ENCODE peak calls at places on chromosomes 6 and 20, in eight cellular contexts. P, S, W, J, I, U, T and K are unnamed samples.

GRCh38 chr6:52566853-52567279 is 10.0 kb downstream of the TRAM2 start:
- DNase-seq in J (peak), T (no peak), P (peak), W (no peak), I (peak), S (no peak), U (peak), K (peak)

GRCh38 chr20:58433759-58434158 is 44.7 kb downstream of the VAPB start:
- DNase-seq in T (no peak), I (peak), S (no peak), J (no peak), W (no peak), U (peak), P (peak), K (peak)

GRCh38 chr6:98839788-98840361 is 5.5 kb downstream of the POU3F2 start:
- DNase-seq in P (no peak), U (no peak), T (no peak), W (peak), S (no peak), J (no peak), I (peak), K (no peak)

GRCh38 chr6:25413506-25413905 is 134.3 kb downstream of the CARMIL1 start:
- DNase-seq in P (no peak), I (no peak), U (no peak), W (no peak), S (no peak), T (no peak), J (no peak), K (peak)

GRCh38 chr6:109743739-109744138 is 52.6 kb downstream of the FIG4 start:
- DNase-seq in T (no peak), J (no peak), U (peak), W (no peak), P (peak), S (no peak), I (peak), K (peak)

GRCh38 chr20:59144179-59144830 is 19.3 kb upstream of the ZNF831 start:
- DNase-seq in P (no peak), T (no peak), I (no peak), U (no peak), W (no peak), S (no peak), J (no peak), K (no peak)

GRCh38 chr20:2752631-2753455 is 47.6 kb downstream of the CPXM1 start:
- DNase-seq in J (peak), W (peak), U (peak), P (no peak), S (peak), I (peak), T (peak), K (peak)

GRCh38 chr6:151044465-151045441 is 179.3 kb downstream of the MTHFD1L start:
- DNase-seq in S (peak), P (no peak), I (peak), U (no peak), J (peak), W (no peak), T (no peak), K (peak)

GRCh38 chr20:50921055-50921454 is 10.2 kb downstream of the ADNP start:
- DNase-seq in P (no peak), W (peak), T (no peak), S (no peak), I (peak), J (no peak), U (no peak), K (no peak)

GRCh38 chr20:3782597-3782996 is 1.3 kb upstream of the SPEF1 start:
- DNase-seq in S (no peak), I (no peak), W (no peak), P (no peak), T (no peak), U (no peak), J (no peak), K (no peak)

GRCh38 chr20:31414381-31414780 is 8.4 kb upstream of the DEFB121 start:
- DNase-seq in J (no peak), W (no peak), S (no peak), U (no peak), I (no peak), P (no peak), T (no peak), K (no peak)

GRCh38 chr20:40160151-40160550 is 528.9 kb downstream of the MAFB start:
- DNase-seq in W (peak), P (peak), U (peak), J (peak), T (no peak), S (peak), I (peak), K (peak)

GRCh38 chr20:58595167-58595566 is 55.9 kb upstream of the STX16 start:
- DNase-seq in T (no peak), S (no peak), U (no peak), I (no peak), P (no peak), W (no peak), J (no peak), K (no peak)

GRCh38 chr20:33177866-33178265 is 9.9 kb downstream of the BPIFA2 start:
- DNase-seq in I (no peak), J (no peak), S (no peak), P (no peak), U (no peak), W (no peak), T (no peak), K (no peak)

GRCh38 chr6:73731285-73731684 is 35.3 kb downstream of the CD109 start:
- DNase-seq in S (no peak), U (no peak), J (no peak), P (no peak), W (no peak), T (no peak), I (no peak), K (no peak)

GRCh38 chr20:37246736-37247135 is 14.9 kb downstream of the GHRH start:
- DNase-seq in U (no peak), T (no peak), P (no peak), S (no peak), W (no peak), I (no peak), J (no peak), K (no peak)

GRCh38 chr20:719816-720215 is 44.2 kb upstream of the SCRT2 start:
- DNase-seq in I (no peak), J (no peak), U (no peak), P (no peak), T (no peak), S (no peak), W (peak), K (no peak)

GRCh38 chr20:35664544-35665206 is at the start of the genes CPNE1 and RBM12:
- DNase-seq in T (peak), W (peak), U (peak), I (peak), S (peak), P (peak), J (peak), K (peak)